ENCODE peak calls at places on chromosomes 1 and 21, in seven cellular contexts. P, A, M, G, V, U and O are unnamed samples.

GRCh38 chr1:21324368-21325137 is 34.3 kb upstream of the ECE1 start:
- DNase-seq in M (peak; percentile 89), V (peak; percentile 81), G (peak; percentile 92), A (peak; percentile 81), P (peak; percentile 73), U (peak; percentile 89), O (no peak)

GRCh38 chr21:17585875-17586450 is 26.7 kb downstream of the BTG3 start:
- DNase-seq in V (no peak), P (no peak), U (no peak), M (no peak), G (no peak), A (no peak), O (no peak)

GRCh38 chr1:65792671-65793358 is at the start of gene PDE4B:
- DNase-seq in M (no peak), U (no peak), P (peak; percentile 13), A (no peak), V (no peak), G (peak; percentile 78), O (no peak)

GRCh38 chr1:26278835-26279597 is 870 bp upstream of the SH3BGRL3 start:
- DNase-seq in M (no peak), V (no peak), P (no peak), A (peak; percentile 47), U (peak; percentile 59), G (no peak), O (no peak)

GRCh38 chr1:44786138-44786840 is 1.7 kb downstream of the BEST4 start:
- DNase-seq in V (peak; percentile 78), U (peak; percentile 77), A (peak; percentile 72), M (no peak), G (peak; percentile 94), P (peak; percentile 73), O (no peak)

GRCh38 chr1:21663251-21663950 is 5.8 kb downstream of the RAP1GAP start:
- DNase-seq in G (no peak), U (peak; percentile 20), M (no peak), V (peak; percentile 7), A (no peak), P (peak; percentile 19), O (no peak)

GRCh38 chr1:26155370-26156284 is 3.3 kb upstream of the FAM110D start:
- DNase-seq in A (no peak), V (no peak), P (no peak), G (no peak), U (no peak), M (no peak), O (no peak)

GRCh38 chr1:1069061-1069710 is 4.9 kb downstream of the RNF223 start:
- DNase-seq in A (peak; percentile 62), V (peak; percentile 63), G (peak; percentile 93), U (peak; percentile 90), P (peak; percentile 52), M (no peak), O (no peak)

GRCh38 chr1:85276290-85277026 is at the start of gene BCL10:
- DNase-seq in M (peak; percentile 87), G (peak; percentile 100), U (peak; percentile 99), P (peak; percentile 99), V (peak; percentile 98), A (peak; percentile 99), O (peak; percentile 94)

GRCh38 chr1:38817958-38818705 is 41.4 kb downstream of the RRAGC start:
- DNase-seq in M (no peak), P (no peak), U (peak; percentile 50), G (peak; percentile 92), V (peak; percentile 21), A (peak; percentile 36), O (no peak)

GRCh38 chr1:226784081-226785049 is 45.3 kb upstream of the ITPKB start:
- DNase-seq in M (no peak), P (no peak), A (no peak), G (no peak), V (no peak), U (no peak), O (no peak)

GRCh38 chr1:187491082-187491720 is 662.5 kb downstream of the PLA2G4A start:
- DNase-seq in M (no peak), G (no peak), U (no peak), A (no peak), P (no peak), V (no peak), O (peak; percentile 95)

GRCh38 chr1:162304736-162305135 is 71.9 kb downstream of the SPATA46 start:
- DNase-seq in M (no peak), P (no peak), G (no peak), V (no peak), A (no peak), U (no peak), O (no peak)

GRCh38 chr21:38129711-38130110 is 127.1 kb upstream of the KCNJ15 start:
- DNase-seq in M (no peak), G (no peak), A (no peak), U (no peak), P (no peak), V (no peak), O (no peak)

GRCh38 chr1:58266242-58266641 is 280.3 kb downstream of the OMA1 start:
- DNase-seq in U (no peak), M (no peak), G (no peak), V (no peak), P (no peak), A (no peak), O (no peak)

GRCh38 chr1:32939655-32940371 is 24.8 kb downstream of the RNF19B start:
- DNase-seq in A (peak; percentile 37), P (peak; percentile 56), V (peak; percentile 76), U (no peak), M (no peak), G (no peak), O (peak; percentile 80)

GRCh38 chr1:178146456-178146855 is 52.6 kb downstream of the RASAL2 start:
- DNase-seq in M (no peak), P (no peak), U (no peak), G (no peak), V (no peak), A (no peak), O (no peak)

GRCh38 chr1:19042675-19043578 is 86.5 kb upstream of the IFFO2 start:
- DNase-seq in V (no peak), M (no peak), G (peak; percentile 52), A (no peak), U (no peak), P (no peak), O (no peak)

GRCh38 chr1:9207715-9208114 is 26.9 kb upstream of the H6PD start:
- DNase-seq in V (no peak), U (no peak), G (no peak), M (no peak), P (no peak), A (no peak), O (no peak)

GRCh38 chr1:39103321-39104157 is 77.4 kb downstream of the NDUFS5 start:
- DNase-seq in V (no peak), A (no peak), P (no peak), G (no peak), M (no peak), U (no peak), O (no peak)

GRCh38 chr1:119367332-119368124 is 1.1 kb upstream of the HAO2 start:
- DNase-seq in V (no peak), G (no peak), P (no peak), A (no peak), U (no peak), M (no peak), O (peak; percentile 3)

GRCh38 chr21:34311561-34312330 is 52.1 kb upstream of the KCNE2 start:
- DNase-seq in M (no peak), P (peak; percentile 18), G (no peak), V (no peak), U (no peak), A (no peak), O (no peak)

GRCh38 chr1:18069903-18070302 is 37.7 kb upstream of the IGSF21 start:
- DNase-seq in G (no peak), V (no peak), U (no peak), M (no peak), A (no peak), P (no peak), O (no peak)

GRCh38 chr1:16156848-16157495 is 1.1 kb upstream of the EPHA2 start:
- DNase-seq in A (no peak), U (no peak), P (no peak), G (no peak), M (no peak), V (no peak), O (no peak)

GRCh38 chr1:169884616-169885015 is 9.1 kb downstream of the SCYL3 start:
- DNase-seq in G (no peak), V (no peak), A (no peak), U (no peak), P (no peak), M (no peak), O (no peak)

GRCh38 chr1:167620002-167620401 is 10.0 kb upstream of the RCSD1 start:
- DNase-seq in V (no peak), G (no peak), M (no peak), U (no peak), P (no peak), A (no peak), O (no peak)

DNA sequence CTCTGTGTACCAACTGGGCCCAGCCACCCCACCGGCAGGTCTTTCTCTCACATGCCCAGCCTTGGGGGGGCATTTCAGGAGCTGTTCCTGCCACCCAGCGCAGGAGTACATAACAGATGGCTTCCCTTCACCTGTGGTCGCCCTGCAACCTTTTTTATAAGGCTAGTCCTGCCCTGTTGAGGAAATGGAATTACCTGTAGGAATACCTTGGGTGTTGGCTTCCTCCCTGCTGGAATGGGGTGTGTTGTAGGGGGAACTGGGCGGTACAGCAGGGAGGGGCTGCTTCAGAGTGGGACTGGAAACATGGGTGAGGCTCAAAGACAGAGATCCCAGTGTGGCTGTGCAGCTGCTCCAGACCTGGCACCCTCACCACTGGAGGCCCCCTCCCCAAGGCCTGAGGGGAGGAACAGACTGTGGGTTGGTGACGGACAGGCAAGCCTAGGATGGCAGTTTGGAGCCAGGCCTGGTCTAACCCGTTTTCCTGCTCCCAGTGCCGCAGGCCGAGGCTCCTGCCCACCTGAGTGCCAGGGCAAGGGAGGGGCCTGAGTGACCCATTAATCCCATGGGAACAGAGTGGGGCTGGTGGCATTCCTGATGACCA is 4.4 kb downstream of the EFNA3 start:
- DNase-seq in A (no peak), V (no peak), U (no peak), P (no peak), G (peak; percentile 43), M (no peak), O (no peak)
- H3K4me3 ChIP-seq in A (no peak overlapping the region), V (no peak overlapping the region), U (peak overlapping the region; percentile 51), P (peak overlapping the region; percentile 52), G (no peak overlapping the region), M (no peak overlapping the region), O (no peak overlapping the region)

GRCh38 chr1:23100074-23100748 is 68.4 kb downstream of the LUZP1 start:
- DNase-seq in V (no peak), A (no peak), G (no peak), M (no peak), U (peak; percentile 30), P (no peak), O (peak; percentile 86)
- TF ChIP-seq CTCF in V (no peak), A (no peak), G (no peak), M (no peak), U (no peak), P (no peak), O (no peak)

DNA sequence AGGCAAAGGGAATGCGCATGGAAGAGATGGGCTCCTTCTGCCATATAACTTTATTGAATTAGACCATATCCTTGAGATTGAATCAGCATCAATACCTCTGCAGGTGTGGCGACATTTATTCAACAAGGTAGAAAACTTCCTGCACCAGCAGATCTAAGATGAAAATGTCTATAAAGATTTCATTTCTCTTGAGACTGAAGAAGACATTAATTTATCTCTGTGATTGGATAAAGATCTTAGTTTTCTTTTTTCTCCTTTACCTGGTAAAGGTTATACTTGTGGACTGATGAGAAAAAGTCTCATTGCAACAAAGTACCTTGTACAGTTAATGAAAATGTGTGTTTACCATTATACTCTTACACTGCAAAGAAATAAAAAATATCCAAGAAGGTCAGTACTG is at the start of gene OR2T8:
- DNase-seq in U (no peak), A (no peak), V (no peak), G (no peak), M (no peak), P (no peak), O (no peak)
- H3K9me3 ChIP-seq in U (no peaks in the 10 kb centered on the region), A (no peaks in the 10 kb centered on the region), V (no peaks in the 10 kb centered on the region), G (no peaks in the 10 kb centered on the region), M (no peaks in the 10 kb centered on the region), P (no peaks in the 10 kb centered on the region), O (peaks cover 10% of the 10 kb centered on the region)

GRCh38 chr1:109986054-109986444 is 1.5 kb downstream of the AHCYL1 start:
- DNase-seq in P (no peak), A (no peak), V (no peak), M (no peak), G (no peak), U (no peak), O (no peak)
- H3K4me3 ChIP-seq in P (peak overlapping the region; percentile 92), A (peak overlapping the region; percentile 94), V (peak overlapping the region; percentile 88), M (peak overlapping the region; percentile 90), G (peak overlapping the region; percentile 68), U (peak overlapping the region; percentile 64), O (peak overlapping the region; percentile 86)